ENCODE peak calls at places on chromosomes 6 and 20, in eight cellular contexts. N is cardiac fibroblast, H is ascending aorta, C is heart right ventricle, W is epithelial cell of esophagus, S is non-pigmented ciliary epithelial cell, U is H9, L is LoVo. D is an unnamed sample.
A peak's percentile ranks its signal among the peaks of the same experiment; 100 is the strongest.

GRCh38 chr6:88166493-88166900 is 350 bp upstream of the CNR1 start:
- DNase-seq in C (peak; percentile 14), S (no peak), L (no peak), N (no peak), U (no peak), W (no peak), H (no peak), D (peak; percentile 12)

GRCh38 chr20:56955673-56956072 is 310.8 kb downstream of the BMP7 start:
- DNase-seq in S (no peak), U (no peak), C (no peak), W (no peak), N (no peak), H (no peak), L (no peak), D (no peak)

GRCh38 chr6:130423044-130423443 is 57.2 kb downstream of the TMEM200A start:
- DNase-seq in H (no peak), L (no peak), N (no peak), S (no peak), W (no peak), C (no peak), U (no peak), D (no peak)

GRCh38 chr20:62367483-62368302 is 581 bp upstream of the LAMA5 start:
- DNase-seq in N (no peak), U (peak; percentile 74), W (no peak), C (peak; percentile 65), S (no peak), L (no peak), H (no peak), D (no peak)

GRCh38 chr20:23399568-23400241 is 21.6 kb downstream of the NAPB start:
- DNase-seq in U (no peak), S (no peak), W (peak; percentile 21), L (no peak), C (no peak), N (peak; percentile 53), H (no peak), D (peak; percentile 47)

GRCh38 chr6:107411161-107411560 is 48.2 kb downstream of the PDSS2 start:
- DNase-seq in H (no peak), W (no peak), U (no peak), S (no peak), L (no peak), C (no peak), N (no peak), D (no peak)

GRCh38 chr6:93799226-93799625 is 379.9 kb upstream of the EPHA7 start:
- DNase-seq in U (no peak), L (no peak), H (no peak), W (no peak), S (peak; percentile 17), C (no peak), N (peak; percentile 36), D (no peak)

GRCh38 chr6:166402582-166403277 is 20.0 kb upstream of the MPC1 start:
- DNase-seq in H (no peak), C (no peak), N (peak; percentile 68), L (no peak), W (peak; percentile 16), S (no peak), U (peak; percentile 11), D (peak; percentile 84)

GRCh38 chr6:156846845-156847599 is 69.8 kb downstream of the ARID1B start:
- DNase-seq in N (no peak), C (no peak), H (no peak), W (no peak), S (no peak), L (no peak), U (no peak), D (no peak)

GRCh38 chr6:33856655-33857054 is 52.9 kb upstream of the MLN start:
- DNase-seq in C (no peak), S (no peak), H (no peak), L (no peak), U (no peak), N (no peak), W (no peak), D (no peak)

GRCh38 chr6:93369586-93370134 is 49.7 kb downstream of the EPHA7 start:
- DNase-seq in U (no peak), W (no peak), H (no peak), L (no peak), S (no peak), C (no peak), N (no peak), D (no peak)

GRCh38 chr6:121435444-121436069 is at the start of gene GJA1:
- DNase-seq in C (no peak), S (peak; percentile 62), H (no peak), N (peak; percentile 85), W (peak; percentile 87), U (peak; percentile 82), L (peak; percentile 50), D (peak; percentile 80)

GRCh38 chr6:75381878-75382633 is 97.5 kb upstream of the TMEM30A start:
- DNase-seq in H (no peak), S (no peak), L (no peak), C (no peak), N (peak; percentile 17), W (no peak), U (no peak), D (no peak)

GRCh38 chr6:20029979-20030378 is 182.3 kb downstream of the MBOAT1 start:
- DNase-seq in C (no peak), W (no peak), U (no peak), L (no peak), N (no peak), S (no peak), H (no peak), D (no peak)

GRCh38 chr20:51828762-51829161 is 26.4 kb upstream of the SALL4 start:
- DNase-seq in H (no peak), N (no peak), S (no peak), C (no peak), U (peak; percentile 48), L (no peak), W (no peak), D (no peak)

GRCh38 chr6:153644000-153644399 is 395.0 kb upstream of the OPRM1 start:
- DNase-seq in U (no peak), N (no peak), L (no peak), S (no peak), W (no peak), H (no peak), C (no peak), D (no peak)

GRCh38 chr6:128725271-128726233 is 157.4 kb upstream of the LAMA2 start:
- DNase-seq in W (peak; percentile 51), S (no peak), L (peak; percentile 34), N (peak; percentile 68), C (no peak), U (no peak), H (no peak), D (peak; percentile 44)

GRCh38 chr6:69729870-69730449 is 66.8 kb downstream of the LMBRD1 start:
- DNase-seq in C (no peak), S (no peak), W (no peak), L (peak; percentile 3), N (peak; percentile 23), H (no peak), U (no peak), D (peak; percentile 8)

GRCh38 chr6:79079425-79080130 is 1.5 kb upstream of the PHIP start:
- DNase-seq in W (no peak), H (no peak), C (no peak), U (no peak), S (no peak), N (peak; percentile 43), L (no peak), D (no peak)

GRCh38 chr20:36493801-36494114 is 47.6 kb upstream of the MYL9 start:
- DNase-seq in U (no peak), S (peak; percentile 48), W (no peak), H (no peak), L (no peak), N (peak; percentile 69), C (peak; percentile 73), D (peak; percentile 90)

GRCh38 chr6:46954819-46955520 is 33.2 kb upstream of the ADGRF5 start:
- DNase-seq in U (peak; percentile 36), H (no peak), L (peak; percentile 14), W (peak; percentile 82), N (peak; percentile 25), C (no peak), S (no peak), D (no peak)

D was measured in AG20443.